ENCODE peak calls at places on chromosomes 16 and 17, in seven cellular contexts. Y, K, U, C, I, G and D are unnamed samples.

GRCh38 chr16:2086812-2087425 is 39.1 kb downstream of the TSC2 start:
- DNase-seq in Y (no peak), K (no peak), U (no peak), C (no peak), I (no peak), G (no peak), D (no peak)

GRCh38 chr16:4613636-4614570 is 785 bp downstream of the UBALD1 start:
- DNase-seq in Y (peak; percentile 50), K (no peak), U (no peak), C (peak; percentile 34), I (peak; percentile 48), G (peak; percentile 47), D (peak; percentile 48)

GRCh38 chr17:12865769-12866168 is 76.5 kb downstream of the ARHGAP44 start:
- DNase-seq in Y (no peak), K (no peak), U (no peak), C (no peak), I (no peak), G (no peak), D (no peak)

GRCh38 chr16:88078111-88078775 is 127.0 kb downstream of the BANP start:
- DNase-seq in Y (no peak), K (no peak), U (no peak), C (no peak), I (no peak), G (no peak), D (no peak)

GRCh38 chr17:75808905-75809621 is 24.5 kb downstream of the UNK start:
- DNase-seq in Y (peak; percentile 29), K (no peak), U (no peak), C (peak; percentile 29), I (peak; percentile 78), G (peak; percentile 95), D (peak; percentile 37)

GRCh38 chr16:66167564-66168291 is 198.8 kb upstream of the CDH5 start:
- DNase-seq in Y (peak; percentile 77), K (no peak), U (no peak), C (peak; percentile 40), I (peak; percentile 67), G (no peak), D (peak; percentile 46)

GRCh38 chr17:82985973-82986372 is 93.4 kb upstream of the METRNL start:
- DNase-seq in Y (peak; percentile 14), K (no peak), U (no peak), C (peak; percentile 71), I (peak; percentile 26), G (no peak), D (peak; percentile 46)

GRCh38 chr17:56994009-56994792 is 16.3 kb downstream of the SCPEP1 start:
- DNase-seq in Y (no peak), K (no peak), U (no peak), C (no peak), I (no peak), G (peak; percentile 94), D (peak; percentile 26)

GRCh38 chr17:28282596-28282995 is 36.4 kb upstream of the TMEM97 start:
- DNase-seq in Y (peak; percentile 48), K (no peak), U (no peak), C (no peak), I (peak; percentile 84), G (peak; percentile 70), D (peak; percentile 92)

GRCh38 chr17:14471052-14471451 is 170.2 kb downstream of the HS3ST3B1 start:
- DNase-seq in Y (no peak), K (no peak), U (no peak), C (no peak), I (peak; percentile 97), G (peak; percentile 58), D (peak; percentile 94)

GRCh38 chr17:70344356-70345060 is 175.2 kb downstream of the KCNJ2 start:
- DNase-seq in Y (no peak), K (no peak), U (no peak), C (no peak), I (peak; percentile 78), G (peak; percentile 11), D (peak; percentile 27)
- H3K27ac ChIP-seq in Y (no peak overlapping the region), K (no peak overlapping the region), U (no peak overlapping the region), C (no peak overlapping the region), I (no peak overlapping the region), G (no peak overlapping the region), D (no peak overlapping the region)

GRCh38 chr17:17606416-17607000 is 15.0 kb upstream of the PEMT start:
- DNase-seq in Y (no peak), K (no peak), U (no peak), C (no peak), I (peak; percentile 31), G (no peak), D (no peak)

GRCh38 chr17:17603895-17604225 is 12.4 kb upstream of the PEMT start:
- DNase-seq in Y (no peak), K (no peak), U (no peak), C (no peak), I (no peak), G (no peak), D (no peak)

GRCh38 chr17:17605747-17606083 is 14.2 kb upstream of the PEMT start:
- DNase-seq in Y (no peak), K (no peak), U (no peak), C (no peak), I (peak; percentile 88), G (peak; percentile 16), D (peak; percentile 58)

GRCh38 chr17:17605083-17605746 is 13.7 kb upstream of the PEMT start:
- DNase-seq in Y (no peak), K (no peak), U (no peak), C (no peak), I (no peak), G (no peak), D (no peak)

GRCh38 chr17:17603178-17603894 is 11.8 kb upstream of the PEMT start:
- DNase-seq in Y (no peak), K (no peak), U (no peak), C (no peak), I (no peak), G (no peak), D (no peak)
- H3K9ac ChIP-seq in Y (no peak overlapping the region), K (no peak overlapping the region), U (no peak overlapping the region), C (no peak overlapping the region), I (no peak overlapping the region), G (no peak overlapping the region), D (no peak overlapping the region)

GRCh38 chr16:86926146-86926545 is 347.8 kb downstream of the FOXL1 start:
- DNase-seq in Y (no peak), K (no peak), U (no peak), C (no peak), I (no peak), G (no peak), D (no peak)
- H2BK5ac ChIP-seq in Y (no peak overlapping the region), K (no peak overlapping the region), U (no peak overlapping the region), C (no peak overlapping the region), I (no peak overlapping the region), G (no peak overlapping the region), D (no peak overlapping the region)

GRCh38 chr17:48011405-48012150 is 26.0 kb downstream of the COPZ2 start:
- DNase-seq in Y (peak; percentile 77), K (no peak), U (no peak), C (peak; percentile 79), I (peak; percentile 78), G (peak; percentile 38), D (peak; percentile 25)

GRCh38 chr17:48016112-48016511 is 21.5 kb downstream of the COPZ2 start:
- DNase-seq in Y (peak; percentile 71), K (no peak), U (no peak), C (no peak), I (peak; percentile 90), G (peak; percentile 54), D (peak; percentile 86)

GRCh38 chr17:48012151-48012520 is 25.5 kb downstream of the COPZ2 start:
- DNase-seq in Y (peak; percentile 81), K (no peak), U (no peak), C (peak; percentile 87), I (no peak), G (peak; percentile 51), D (no peak)

GRCh38 chr17:48013876-48014602 is 23.6 kb downstream of the COPZ2 start:
- DNase-seq in Y (no peak), K (no peak), U (no peak), C (peak; percentile 27), I (no peak), G (no peak), D (no peak)

DNA sequence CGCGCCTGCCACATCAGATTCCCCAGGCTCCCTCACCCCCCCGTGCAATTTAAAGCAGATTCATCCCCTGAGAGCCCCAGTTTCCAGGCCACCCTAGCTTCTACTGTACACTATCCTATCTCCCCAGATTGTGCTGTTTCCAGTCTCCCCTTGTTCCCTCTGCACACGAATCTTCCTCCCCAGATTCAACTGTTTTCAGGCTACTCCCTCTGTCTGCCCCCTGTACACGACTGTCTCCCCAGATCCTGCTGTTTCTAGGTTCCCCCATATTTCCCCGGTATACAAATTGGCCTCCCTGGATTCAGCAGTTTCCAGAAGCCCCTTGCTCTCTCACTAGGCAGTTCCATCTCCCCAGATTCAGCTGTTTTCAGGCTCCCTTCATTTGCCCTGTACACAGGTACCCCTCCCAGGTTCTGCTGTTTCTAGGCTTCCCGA is 23.0 kb downstream of the COPZ2 start:
- DNase-seq in Y (no peak), K (no peak), U (no peak), C (peak; percentile 40), I (no peak), G (no peak), D (no peak)
- H3K27ac ChIP-seq in Y (no peak overlapping the region), K (no peak overlapping the region), U (peak overlapping the region; percentile 97), C (no peak overlapping the region), I (no peak overlapping the region), G (no peak overlapping the region), D (no peak overlapping the region)

GRCh38 chr17:2181206-2181983 is 122.2 kb downstream of the SMG6 start:
- DNase-seq in Y (peak; percentile 75), K (no peak), U (no peak), C (no peak), I (peak; percentile 87), G (peak; percentile 93), D (peak; percentile 95)
- H3K9ac ChIP-seq in Y (no peak overlapping the region), K (no peak overlapping the region), U (no peak overlapping the region), C (no peak overlapping the region), I (peak overlapping the region; percentile 82), G (no peak overlapping the region), D (peak overlapping the region; percentile 83)